ENCODE peak calls at places on chromosomes 3 and 15, in five cellular contexts. R, H, P, Z and Q are unnamed samples.

GRCh38 chr3:156795890-156796451 is 30.2 kb upstream of the LEKR1 start:
- DNase-seq in R (no peak), H (no peak), P (peak; percentile 65), Z (no peak), Q (peak; percentile 75)

GRCh38 chr15:57156210-57156887 is 220.0 kb upstream of the CGNL1 start:
- DNase-seq in R (no peak), H (no peak), P (no peak), Z (peak; percentile 79), Q (no peak)

GRCh38 chr15:63189955-63190691 is 717 bp downstream of the RAB8B start:
- DNase-seq in R (no peak), H (no peak), P (no peak), Z (no peak), Q (peak; percentile 66)

GRCh38 chr3:54936561-54936960 is 8.7 kb upstream of the LRTM1 start:
- DNase-seq in R (no peak), H (no peak), P (peak; percentile 36), Z (no peak), Q (no peak)

GRCh38 chr3:45677045-45677436 is 12.2 kb upstream of the SACM1L start:
- DNase-seq in R (no peak), H (peak; percentile 80), P (peak; percentile 82), Z (peak; percentile 83), Q (peak; percentile 88)

GRCh38 chr3:152270944-152271343 is 2.2 kb downstream of the MBNL1 start:
- DNase-seq in R (no peak), H (no peak), P (no peak), Z (peak; percentile 47), Q (no peak)

GRCh38 chr3:41209646-41210045 is 10.3 kb downstream of the CTNNB1 start:
- DNase-seq in R (no peak), H (no peak), P (no peak), Z (no peak), Q (no peak)

GRCh38 chr15:90200534-90201139 is 493 bp upstream of the SEMA4B start:
- DNase-seq in R (no peak), H (peak; percentile 77), P (no peak), Z (no peak), Q (peak; percentile 18)

GRCh38 chr3:42880601-42881451 is 5.1 kb upstream of the CYP8B1 start:
- DNase-seq in R (peak; percentile 13), H (peak; percentile 95), P (peak; percentile 75), Z (peak; percentile 74), Q (peak; percentile 61)

GRCh38 chr15:100847194-100847593 is 32.4 kb upstream of the ALDH1A3 start:
- DNase-seq in R (no peak), H (no peak), P (no peak), Z (no peak), Q (no peak)

GRCh38 chr15:84748274-84749110 is at the start of gene ZNF592:
- DNase-seq in R (no peak), H (peak; percentile 95), P (peak; percentile 76), Z (peak; percentile 83), Q (peak; percentile 28)

GRCh38 chr15:27070816-27071215 is 99.8 kb downstream of the GABRG3 start:
- DNase-seq in R (no peak), H (no peak), P (no peak), Z (no peak), Q (no peak)

GRCh38 chr3:156691920-156692319 is 17.5 kb downstream of the TIPARP start:
- DNase-seq in R (no peak), H (no peak), P (peak; percentile 60), Z (peak; percentile 59), Q (peak; percentile 72)

GRCh38 chr15:37014566-37014965 is 85.8 kb downstream of the MEIS2 start:
- DNase-seq in R (no peak), H (no peak), P (no peak), Z (no peak), Q (peak; percentile 8)

DNA sequence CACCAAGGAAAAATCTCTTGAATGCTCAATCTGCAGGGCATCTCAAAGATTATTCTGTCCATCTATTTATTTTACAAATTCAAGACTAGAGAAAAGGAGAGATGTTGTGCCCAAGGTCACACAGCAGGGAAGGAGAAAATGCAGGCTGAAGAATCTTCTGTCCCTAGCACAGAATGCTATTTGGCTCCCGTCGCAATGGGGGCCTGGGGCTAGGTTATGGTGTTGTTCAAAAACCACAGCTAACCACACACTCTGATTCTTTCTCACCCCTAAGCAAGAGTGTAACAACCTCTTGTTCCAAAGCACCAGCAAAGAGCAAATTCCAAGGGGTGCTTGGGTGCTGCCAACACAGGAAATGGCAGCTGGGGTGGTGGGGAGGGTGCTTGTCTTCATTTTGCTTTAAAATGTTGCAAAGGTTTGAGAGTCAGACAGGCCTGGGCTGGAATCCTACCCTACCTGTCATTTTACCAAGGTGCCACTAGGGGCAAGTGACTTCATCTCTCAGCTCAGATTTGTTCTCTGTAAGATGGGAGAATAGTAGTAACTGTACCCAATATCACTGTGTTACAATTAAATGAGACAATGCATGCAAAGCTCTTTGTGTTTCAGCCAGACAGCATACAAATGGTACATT is 112.5 kb downstream of the ADAMTS9 start:
- DNase-seq in R (no peak), H (no peak), P (peak; percentile 66), Z (peak; percentile 25), Q (peak; percentile 29)
- H3K4me3 ChIP-seq in R (no peak overlapping the region), H (no peak overlapping the region), P (no peak overlapping the region), Z (no peak overlapping the region), Q (no peak overlapping the region)

GRCh38 chr3:11185564-11186317 is 31.4 kb downstream of the HRH1 start:
- DNase-seq in R (peak; percentile 92), H (peak; percentile 91), P (peak; percentile 88), Z (peak; percentile 99), Q (peak; percentile 97)
- TF ChIP-seq CTCF in R (no peak), H (no peak), P (no peak), Z (peak; percentile 26), Q (no peak)

DNA sequence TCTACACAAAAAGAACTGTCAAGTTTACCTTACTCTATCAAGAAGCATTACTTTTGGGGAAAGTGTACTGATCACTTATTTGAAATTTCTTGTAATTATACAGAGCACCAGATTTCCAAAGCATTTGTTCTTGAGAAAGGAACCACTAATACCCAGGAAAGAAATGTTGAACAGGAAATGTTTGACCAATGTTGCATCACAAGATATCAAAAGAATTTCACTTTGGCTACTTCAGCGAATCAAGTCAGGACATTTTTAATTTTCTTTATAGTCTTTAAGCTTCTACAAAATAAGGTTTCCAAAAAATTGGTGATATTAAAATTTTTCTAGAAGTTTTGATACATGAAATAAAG is 422.0 kb downstream of the MECOM start:
- DNase-seq in R (peak; percentile 31), H (no peak), P (peak; percentile 84), Z (peak; percentile 66), Q (peak; percentile 67)
- H3K4me3 ChIP-seq in R (no peak overlapping the region), H (peak overlapping the region; percentile 59), P (no peak overlapping the region), Z (peak overlapping the region; percentile 57), Q (no peak overlapping the region)

GRCh38 chr3:159828542-159828943 is 160.1 kb upstream of the IL12A start:
- DNase-seq in R (peak; percentile 49), H (no peak), P (peak; percentile 82), Z (peak; percentile 82), Q (peak; percentile 65)
- TF ChIP-seq CTCF in R (peak; percentile 35), H (peak; percentile 35), P (peak; percentile 60), Z (peak; percentile 67), Q (peak; percentile 43)

GRCh38 chr15:31364301-31365031 is 37.8 kb downstream of the KLF13 start:
- DNase-seq in R (no peak), H (no peak), P (no peak), Z (no peak), Q (peak; percentile 67)
- H3K4me3 ChIP-seq in R (no peak overlapping the region), H (no peak overlapping the region), P (no peak overlapping the region), Z (no peak overlapping the region), Q (no peak overlapping the region)

GRCh38 chr3:134625462-134625861 is 25.4 kb downstream of the KY start:
- DNase-seq in R (no peak), H (no peak), P (no peak), Z (no peak), Q (no peak)
- TF ChIP-seq CTCF in R (no peak), H (no peak), P (no peak), Z (no peak), Q (no peak)